ENCODE peak calls at places on chromosomes 2 and 18, in six cellular contexts. One of them, this sample, is unnamed.

GRCh38 chr2:160221391-160222276 is 21.6 kb upstream of the ITGB6 start:
- DNase-seq in GM20000: no peak
- DNase-seq in ovary: peak; percentile 53
- DNase-seq in tibial artery: no peak
- DNase-seq in adrenal gland: no peak
- DNase-seq in breast epithelium: peak; percentile 81
- DNase-seq in this sample: no peak

GRCh38 chr18:50315100-50315871 is 27.8 kb upstream of the CXXC1 start:
- DNase-seq in GM20000: peak; percentile 61
- DNase-seq in ovary: no peak
- DNase-seq in tibial artery: no peak
- DNase-seq in adrenal gland: no peak
- DNase-seq in breast epithelium: no peak
- DNase-seq in this sample: no peak

GRCh38 chr18:10833656-10834055 is 307.8 kb downstream of the NAPG start:
- DNase-seq in GM20000: no peak
- DNase-seq in ovary: no peak
- DNase-seq in tibial artery: no peak
- DNase-seq in adrenal gland: no peak
- DNase-seq in breast epithelium: no peak
- DNase-seq in this sample: no peak

GRCh38 chr2:67268806-67269205 is 128.3 kb upstream of the ETAA1 start:
- DNase-seq in GM20000: no peak
- DNase-seq in ovary: no peak
- DNase-seq in tibial artery: no peak
- DNase-seq in adrenal gland: no peak
- DNase-seq in breast epithelium: no peak
- DNase-seq in this sample: no peak

GRCh38 chr18:44725300-44726096 is 44.8 kb downstream of the SETBP1 start:
- DNase-seq in GM20000: peak; percentile 56
- DNase-seq in ovary: peak; percentile 60
- DNase-seq in tibial artery: peak; percentile 49
- DNase-seq in adrenal gland: peak; percentile 35
- DNase-seq in breast epithelium: no peak
- DNase-seq in this sample: no peak

GRCh38 chr2:163834841-163835240 is 99.0 kb upstream of the FIGN start:
- DNase-seq in GM20000: no peak
- DNase-seq in ovary: no peak
- DNase-seq in tibial artery: no peak
- DNase-seq in adrenal gland: no peak
- DNase-seq in breast epithelium: no peak
- DNase-seq in this sample: no peak

GRCh38 chr2:9795071-9795470 is 48.2 kb upstream of the TAF1B start:
- DNase-seq in GM20000: no peak
- DNase-seq in ovary: no peak
- DNase-seq in tibial artery: no peak
- DNase-seq in adrenal gland: no peak
- DNase-seq in breast epithelium: no peak
- DNase-seq in this sample: no peak

GRCh38 chr2:64750001-64750816 is 96.5 kb upstream of the SERTAD2 start:
- DNase-seq in GM20000: no peak
- DNase-seq in ovary: peak; percentile 76
- DNase-seq in tibial artery: peak; percentile 69
- DNase-seq in adrenal gland: peak; percentile 66
- DNase-seq in breast epithelium: peak; percentile 63
- DNase-seq in this sample: no peak

GRCh38 chr2:67571785-67572718 is 174.9 kb downstream of the ETAA1 start:
- DNase-seq in GM20000: no peak
- DNase-seq in ovary: no peak
- DNase-seq in tibial artery: no peak
- DNase-seq in adrenal gland: no peak
- DNase-seq in breast epithelium: no peak
- DNase-seq in this sample: no peak

DNA sequence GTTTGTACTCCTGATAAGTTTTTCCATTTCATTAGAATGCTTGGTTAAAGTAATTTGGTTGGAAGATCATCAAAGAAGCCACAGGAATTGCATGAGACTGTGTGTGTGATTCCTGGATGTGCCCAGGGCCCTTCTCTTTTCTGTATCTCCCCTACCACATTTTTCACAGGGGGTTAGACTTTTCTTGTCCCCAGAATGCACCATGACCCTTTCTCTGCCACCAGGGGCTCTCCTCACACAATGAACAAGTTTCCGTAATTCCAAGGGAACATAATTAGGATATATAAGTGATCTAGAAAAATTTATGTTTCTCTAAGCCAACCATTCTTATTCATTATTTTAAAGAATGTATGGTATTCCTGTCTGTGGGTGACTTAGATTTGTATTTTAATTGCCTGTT is 291.8 kb downstream of the NEDD4L start:
- DNase-seq in GM20000: no peak
- DNase-seq in ovary: no peak
- DNase-seq in tibial artery: no peak
- DNase-seq in adrenal gland: no peak
- DNase-seq in breast epithelium: no peak
- DNase-seq in this sample: no peak
- TF ChIP-seq CTCF in GM20000: no peak
- TF ChIP-seq CTCF in ovary: no peak
- TF ChIP-seq CTCF in tibial artery: no peak
- TF ChIP-seq CTCF in adrenal gland: no peak
- TF ChIP-seq CTCF in breast epithelium: no peak
- TF ChIP-seq CTCF in this sample: peak; percentile 37

DNA sequence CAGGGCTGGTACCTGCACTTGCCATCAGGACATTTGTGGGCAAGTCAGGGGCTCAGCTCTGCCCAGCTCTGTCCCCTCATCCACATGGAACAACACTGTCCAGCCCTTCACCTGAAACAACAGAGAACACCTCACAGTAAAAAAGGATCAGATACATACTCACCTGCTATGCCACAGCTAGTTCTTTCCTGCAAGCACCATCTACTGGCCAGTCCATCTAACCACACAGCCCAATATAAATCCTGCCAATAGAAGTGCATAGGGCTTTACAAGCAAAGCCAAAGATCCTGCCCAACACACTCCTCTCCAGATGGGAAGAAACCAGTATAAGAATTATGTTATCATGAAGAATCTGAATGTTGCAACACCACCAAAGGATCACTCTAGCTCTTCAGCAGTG is 52.2 kb upstream of the GALNT13 start:
- DNase-seq in GM20000: no peak
- DNase-seq in ovary: no peak
- DNase-seq in tibial artery: no peak
- DNase-seq in adrenal gland: no peak
- DNase-seq in breast epithelium: no peak
- DNase-seq in this sample: no peak
- TF ChIP-seq CTCF in GM20000: no peak
- TF ChIP-seq CTCF in ovary: no peak
- TF ChIP-seq CTCF in tibial artery: no peak
- TF ChIP-seq CTCF in adrenal gland: no peak
- TF ChIP-seq CTCF in breast epithelium: no peak
- TF ChIP-seq CTCF in this sample: no peak

GRCh38 chr2:53740170-53740569 is 27.4 kb upstream of the CHAC2 start:
- DNase-seq in GM20000: no peak
- DNase-seq in ovary: no peak
- DNase-seq in tibial artery: no peak
- DNase-seq in adrenal gland: no peak
- DNase-seq in breast epithelium: no peak
- DNase-seq in this sample: no peak
- TF ChIP-seq CTCF in GM20000: peak; percentile 8
- TF ChIP-seq CTCF in ovary: no peak
- TF ChIP-seq CTCF in tibial artery: no peak
- TF ChIP-seq CTCF in adrenal gland: peak; percentile 24
- TF ChIP-seq CTCF in breast epithelium: no peak
- TF ChIP-seq CTCF in this sample: peak; percentile 30

DNA sequence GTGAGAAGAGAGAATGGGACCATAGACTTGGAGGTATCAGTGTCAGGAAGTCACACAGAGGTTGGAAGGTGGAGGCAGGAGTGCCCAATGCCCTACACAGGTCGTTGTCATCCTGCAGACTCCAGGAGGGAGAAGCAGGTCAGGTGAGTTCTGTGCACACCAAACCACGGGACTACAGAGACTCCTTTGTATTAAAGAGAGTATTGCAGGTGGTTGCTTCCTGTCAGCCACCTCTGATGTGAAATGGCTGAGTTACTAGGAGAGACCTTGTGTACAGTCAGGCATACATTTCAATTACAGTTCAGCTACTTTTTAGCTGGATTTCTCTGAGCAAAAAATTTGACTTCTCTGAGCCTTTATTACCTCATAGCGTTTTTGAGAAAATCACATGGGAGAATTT is 51.6 kb downstream of the SPP2 start:
- DNase-seq in GM20000: no peak
- DNase-seq in ovary: no peak
- DNase-seq in tibial artery: no peak
- DNase-seq in adrenal gland: no peak
- DNase-seq in breast epithelium: no peak
- DNase-seq in this sample: no peak
- TF ChIP-seq CTCF in GM20000: no peak
- TF ChIP-seq CTCF in ovary: no peak
- TF ChIP-seq CTCF in tibial artery: no peak
- TF ChIP-seq CTCF in adrenal gland: no peak
- TF ChIP-seq CTCF in breast epithelium: no peak
- TF ChIP-seq CTCF in this sample: no peak

DNA sequence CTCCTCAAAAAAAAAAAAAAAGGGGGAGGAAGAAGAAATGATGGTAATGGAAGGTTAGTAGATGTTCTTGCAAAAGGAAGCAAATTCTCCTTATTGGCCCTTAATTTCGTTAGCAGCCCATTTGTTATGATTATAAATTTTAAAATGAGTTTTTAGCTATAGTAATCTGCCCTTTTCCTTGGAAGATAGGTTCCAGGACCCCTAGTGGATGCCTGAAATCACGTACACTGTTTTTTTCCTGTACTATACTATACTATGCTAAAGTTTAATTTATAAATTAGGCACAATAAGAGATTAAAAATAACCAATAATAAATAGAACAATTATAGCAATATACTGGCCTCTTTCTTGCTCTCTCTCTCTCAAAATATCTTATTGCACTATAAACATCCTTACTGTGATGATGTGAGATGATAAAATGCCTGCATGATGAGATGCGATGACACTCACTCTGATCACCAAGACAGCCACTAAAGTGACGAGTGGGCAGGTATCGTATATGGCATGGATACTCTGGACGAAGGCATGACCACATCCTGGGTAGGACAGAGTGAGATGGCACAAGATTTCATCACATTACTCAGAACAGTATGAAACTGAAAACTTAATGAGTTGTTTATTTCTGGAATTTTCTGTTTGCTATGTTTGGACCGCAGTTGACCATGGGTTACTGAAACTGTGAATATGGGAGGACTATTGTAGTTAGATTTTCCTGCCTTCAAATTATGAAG is 87.2 kb downstream of the KCTD18 start:
- DNase-seq in GM20000: no peak
- DNase-seq in ovary: no peak
- DNase-seq in tibial artery: no peak
- DNase-seq in adrenal gland: no peak
- DNase-seq in breast epithelium: no peak
- DNase-seq in this sample: no peak
- TF ChIP-seq CTCF in GM20000: no peak
- TF ChIP-seq CTCF in ovary: no peak
- TF ChIP-seq CTCF in tibial artery: no peak
- TF ChIP-seq CTCF in adrenal gland: no peak
- TF ChIP-seq CTCF in breast epithelium: no peak
- TF ChIP-seq CTCF in this sample: no peak

This sample was measured in AG04449.